ENCODE peak calls at places on chromosomes 3 and 15, in five cellular contexts. Z, Q, O, S and E are unnamed samples.

GRCh38 chr15:94671845-94672524 is 440.6 kb downstream of the MCTP2 start:
- DNase-seq in Z (peak; percentile 57), Q (no peak), O (no peak), S (peak; percentile 9), E (no peak)

GRCh38 chr3:58588030-58588614 is 10.9 kb upstream of the FAM107A start:
- DNase-seq in Z (no peak), Q (no peak), O (no peak), S (no peak), E (no peak)

GRCh38 chr3:150216866-150217600 is 191.1 kb upstream of the TSC22D2 start:
- DNase-seq in Z (no peak), Q (no peak), O (no peak), S (no peak), E (no peak)

GRCh38 chr15:84736375-84736774 is 12.0 kb upstream of the ZNF592 start:
- DNase-seq in Z (no peak), Q (peak; percentile 64), O (peak; percentile 73), S (no peak), E (no peak)

GRCh38 chr3:160129459-160130061 is 95.7 kb upstream of the C3orf80 start:
- DNase-seq in Z (no peak), Q (no peak), O (no peak), S (peak; percentile 81), E (peak; percentile 95)

GRCh38 chr3:115901008-115901407 is 277.7 kb downstream of the GAP43 start:
- DNase-seq in Z (no peak), Q (no peak), O (no peak), S (no peak), E (no peak)

GRCh38 chr15:70378126-70379031 is 280.7 kb upstream of the TLE3 start:
- DNase-seq in Z (no peak), Q (no peak), O (no peak), S (no peak), E (no peak)

GRCh38 chr15:51382787-51383186 is 41.3 kb downstream of the GLDN start:
- DNase-seq in Z (peak; percentile 28), Q (no peak), O (no peak), S (peak; percentile 48), E (no peak)

GRCh38 chr3:146431240-146431639 is 38.1 kb downstream of the PLSCR2 start:
- DNase-seq in Z (no peak), Q (no peak), O (no peak), S (no peak), E (no peak)

GRCh38 chr3:14144423-14145075 is 19.7 kb downstream of the TMEM43 start:
- DNase-seq in Z (peak; percentile 89), Q (peak; percentile 42), O (peak; percentile 63), S (peak; percentile 95), E (peak; percentile 98)

GRCh38 chr3:192482809-192483208 is 244.5 kb downstream of the FGF12 start:
- DNase-seq in Z (no peak), Q (no peak), O (no peak), S (no peak), E (no peak)

GRCh38 chr3:107001635-107002034 is 375.6 kb upstream of the CCDC54 start:
- DNase-seq in Z (no peak), Q (no peak), O (no peak), S (no peak), E (no peak)

GRCh38 chr3:186552408-186553031 is 8.3 kb upstream of the CRYGS start:
- DNase-seq in Z (no peak), Q (no peak), O (no peak), S (no peak), E (no peak)

GRCh38 chr3:31452495-31453106 is 80.1 kb upstream of the STT3B start:
- DNase-seq in Z (no peak), Q (no peak), O (no peak), S (no peak), E (no peak)

GRCh38 chr3:129461022-129461421 is 21.0 kb downstream of the IFT122 start:
- DNase-seq in Z (no peak), Q (no peak), O (no peak), S (no peak), E (peak; percentile 42)

GRCh38 chr3:158808697-158809096 is 6.8 kb downstream of the MFSD1 start:
- DNase-seq in Z (no peak), Q (no peak), O (no peak), S (no peak), E (peak; percentile 66)

GRCh38 chr15:39403674-39404117 is 177.2 kb upstream of the THBS1 start:
- DNase-seq in Z (no peak), Q (no peak), O (no peak), S (peak; percentile 22), E (no peak)